ENCODE peak calls at places on chromosomes 13 and 19, in six cellular contexts. One of them, this sample, is unnamed.

GRCh38 chr19:4374451-4375163 is 25.7 kb downstream of the SH3GL1 start:
- DNase-seq in body of pancreas: peak
- DNase-seq in Karpas-422: no peak
- DNase-seq in immature natural killer cell: no peak
- DNase-seq in progenitor cell of endocrine pancreas: no peak
- DNase-seq in LHCN-M2: peak
- DNase-seq in this sample: peak

GRCh38 chr13:41944635-41945401 is 16.1 kb downstream of the VWA8 start:
- DNase-seq in body of pancreas: no peak
- DNase-seq in Karpas-422: no peak
- DNase-seq in immature natural killer cell: no peak
- DNase-seq in progenitor cell of endocrine pancreas: no peak
- DNase-seq in LHCN-M2: no peak
- DNase-seq in this sample: no peak

GRCh38 chr19:43765109-43765876 is 10.5 kb upstream of the SMG9 start:
- DNase-seq in body of pancreas: peak
- DNase-seq in Karpas-422: no peak
- DNase-seq in immature natural killer cell: peak
- DNase-seq in progenitor cell of endocrine pancreas: no peak
- DNase-seq in LHCN-M2: peak
- DNase-seq in this sample: peak

GRCh38 chr19:7526093-7526929 is 3.9 kb downstream of the MCOLN1 start:
- DNase-seq in body of pancreas: no peak
- DNase-seq in Karpas-422: no peak
- DNase-seq in immature natural killer cell: no peak
- DNase-seq in progenitor cell of endocrine pancreas: no peak
- DNase-seq in LHCN-M2: no peak
- DNase-seq in this sample: no peak

GRCh38 chr13:51683537-51684050 is 99.3 kb downstream of the WDFY2 start:
- DNase-seq in body of pancreas: no peak
- DNase-seq in Karpas-422: peak
- DNase-seq in immature natural killer cell: no peak
- DNase-seq in progenitor cell of endocrine pancreas: no peak
- DNase-seq in LHCN-M2: no peak
- DNase-seq in this sample: no peak

GRCh38 chr19:34189199-34189916 is 17.1 kb downstream of the LSM14A start:
- DNase-seq in body of pancreas: no peak
- DNase-seq in Karpas-422: no peak
- DNase-seq in immature natural killer cell: no peak
- DNase-seq in progenitor cell of endocrine pancreas: no peak
- DNase-seq in LHCN-M2: no peak
- DNase-seq in this sample: no peak

GRCh38 chr19:29409121-29409862 is 116.5 kb upstream of the VSTM2B start:
- DNase-seq in body of pancreas: no peak
- DNase-seq in Karpas-422: no peak
- DNase-seq in immature natural killer cell: no peak
- DNase-seq in progenitor cell of endocrine pancreas: no peak
- DNase-seq in LHCN-M2: no peak
- DNase-seq in this sample: no peak

GRCh38 chr19:4581381-4582111 is 22.1 kb upstream of the SEMA6B start:
- DNase-seq in body of pancreas: no peak
- DNase-seq in Karpas-422: no peak
- DNase-seq in immature natural killer cell: no peak
- DNase-seq in progenitor cell of endocrine pancreas: no peak
- DNase-seq in LHCN-M2: no peak
- DNase-seq in this sample: no peak

GRCh38 chr13:80132741-80133601 is 208.0 kb downstream of the SPRY2 start:
- DNase-seq in body of pancreas: peak
- DNase-seq in Karpas-422: no peak
- DNase-seq in immature natural killer cell: no peak
- DNase-seq in progenitor cell of endocrine pancreas: peak
- DNase-seq in LHCN-M2: peak
- DNase-seq in this sample: peak

GRCh38 chr13:34172048-34172447 is 354.1 kb downstream of the RFC3 start:
- DNase-seq in body of pancreas: no peak
- DNase-seq in Karpas-422: no peak
- DNase-seq in immature natural killer cell: no peak
- DNase-seq in progenitor cell of endocrine pancreas: no peak
- DNase-seq in LHCN-M2: peak
- DNase-seq in this sample: no peak

GRCh38 chr13:39225860-39226259 is 187.6 kb downstream of the NHLRC3 start:
- DNase-seq in body of pancreas: no peak
- DNase-seq in Karpas-422: no peak
- DNase-seq in immature natural killer cell: no peak
- DNase-seq in progenitor cell of endocrine pancreas: no peak
- DNase-seq in LHCN-M2: no peak
- DNase-seq in this sample: no peak

GRCh38 chr19:38224014-38224862 is at the start of gene DPF1:
- DNase-seq in body of pancreas: no peak
- DNase-seq in Karpas-422: peak
- DNase-seq in immature natural killer cell: no peak
- DNase-seq in progenitor cell of endocrine pancreas: peak
- DNase-seq in LHCN-M2: peak
- DNase-seq in this sample: peak

GRCh38 chr19:12350185-12350889 is 15.1 kb downstream of the ZNF442 start:
- DNase-seq in body of pancreas: no peak
- DNase-seq in Karpas-422: no peak
- DNase-seq in immature natural killer cell: no peak
- DNase-seq in progenitor cell of endocrine pancreas: no peak
- DNase-seq in LHCN-M2: no peak
- DNase-seq in this sample: no peak